ENCODE peak calls at places on chromosomes 12 and 14, in seven cellular contexts. X is fibroblast of the aortic adventitia, F is PC-9, H is fibroblast of mammary gland, R is upper lobe of left lung, U is AG04450, Q is Peyer's patch. E is an unnamed sample.

GRCh38 chr12:121990692-121991603 is 30.7 kb upstream of the BCL7A start:
- DNase-seq in Q (no peak), X (no peak), U (no peak), R (no peak), H (peak; percentile 51), F (no peak), E (no peak)

GRCh38 chr12:25829192-25829591 is 129.3 kb upstream of the RASSF8 start:
- DNase-seq in X (peak; percentile 100), F (peak; percentile 95), R (no peak), Q (no peak), U (peak; percentile 91), H (peak; percentile 98), E (no peak)

GRCh38 chr14:97306785-97307246 is 509.6 kb downstream of the VRK1 start:
- DNase-seq in F (no peak), U (no peak), X (no peak), Q (no peak), R (no peak), H (no peak), E (no peak)

GRCh38 chr12:117567644-117568043 is 206.2 kb upstream of the NOS1 start:
- DNase-seq in H (no peak), X (no peak), R (no peak), F (no peak), Q (no peak), U (no peak), E (no peak)

GRCh38 chr14:64758711-64759554 is 54.7 kb downstream of the PLEKHG3 start:
- DNase-seq in R (no peak), Q (no peak), U (peak; percentile 93), F (peak; percentile 85), H (peak; percentile 86), X (peak; percentile 95), E (no peak)

GRCh38 chr12:981176-981828 is 9.7 kb upstream of the ERC1 start:
- DNase-seq in H (peak; percentile 13), Q (no peak), F (peak; percentile 87), X (no peak), U (no peak), R (no peak), E (no peak)

GRCh38 chr14:62081012-62081612 is 318.9 kb downstream of the SNAPC1 start:
- DNase-seq in R (peak; percentile 6), F (no peak), U (no peak), H (no peak), X (no peak), Q (peak; percentile 68), E (no peak)

GRCh38 chr14:73058923-73059311 is 583 bp downstream of the RBM25 start:
- DNase-seq in H (peak; percentile 30), Q (no peak), R (no peak), U (no peak), X (no peak), F (no peak), E (no peak)

GRCh38 chr12:57240069-57240921 is 10.7 kb downstream of the STAC3 start:
- DNase-seq in X (peak; percentile 60), U (no peak), Q (peak; percentile 88), R (peak; percentile 89), F (no peak), H (peak; percentile 47), E (peak; percentile 48)

GRCh38 chr14:50045837-50046236 is 70.5 kb downstream of the VCPKMT start:
- DNase-seq in U (no peak), Q (no peak), F (no peak), H (no peak), X (no peak), R (no peak), E (no peak)

GRCh38 chr12:64102339-64102738 is 119.8 kb downstream of the KICS2 start:
- DNase-seq in U (no peak), H (peak; percentile 87), R (no peak), X (no peak), Q (no peak), F (no peak), E (no peak)

GRCh38 chr12:105698047-105698446 is 367.6 kb downstream of the C12orf75 start:
- DNase-seq in Q (no peak), H (no peak), U (no peak), F (no peak), R (no peak), X (no peak), E (no peak)

GRCh38 chr12:5560242-5560641 is 128.3 kb downstream of the NTF3 start:
- DNase-seq in X (no peak), R (no peak), H (no peak), Q (no peak), F (no peak), U (no peak), E (no peak)

GRCh38 chr12:5556946-5557673 is 125.2 kb downstream of the NTF3 start:
- DNase-seq in H (no peak), Q (no peak), X (no peak), R (no peak), F (no peak), U (no peak), E (no peak)

GRCh38 chr12:5557906-5558305 is 126.0 kb downstream of the NTF3 start:
- DNase-seq in F (no peak), H (no peak), U (no peak), X (no peak), R (no peak), Q (no peak), E (no peak)

GRCh38 chr12:5554711-5555110 is 122.8 kb downstream of the NTF3 start:
- DNase-seq in F (no peak), U (no peak), H (no peak), X (no peak), Q (no peak), R (no peak), E (no peak)

GRCh38 chr12:5556033-5556614 is 124.2 kb downstream of the NTF3 start:
- DNase-seq in F (no peak), X (no peak), U (no peak), R (no peak), H (no peak), Q (peak; percentile 55), E (no peak)
- TF ChIP-seq CTCF in F (peak; percentile 63), X (no peak), U (peak; percentile 36), R (no peak), H (peak; percentile 8), Q (no peak), E (no peak)

GRCh38 chr14:68795602-68796417 is 2.9 kb upstream of the ZFP36L1 start:
- DNase-seq in F (peak; percentile 72), R (peak; percentile 95), X (peak; percentile 86), H (peak; percentile 65), Q (peak; percentile 92), U (no peak), E (peak; percentile 80)
- TF ChIP-seq CTCF in F (peak; percentile 82), R (peak; percentile 98), X (peak; percentile 74), H (peak; percentile 35), Q (peak; percentile 86), U (peak; percentile 67), E (peak; percentile 68)

DNA sequence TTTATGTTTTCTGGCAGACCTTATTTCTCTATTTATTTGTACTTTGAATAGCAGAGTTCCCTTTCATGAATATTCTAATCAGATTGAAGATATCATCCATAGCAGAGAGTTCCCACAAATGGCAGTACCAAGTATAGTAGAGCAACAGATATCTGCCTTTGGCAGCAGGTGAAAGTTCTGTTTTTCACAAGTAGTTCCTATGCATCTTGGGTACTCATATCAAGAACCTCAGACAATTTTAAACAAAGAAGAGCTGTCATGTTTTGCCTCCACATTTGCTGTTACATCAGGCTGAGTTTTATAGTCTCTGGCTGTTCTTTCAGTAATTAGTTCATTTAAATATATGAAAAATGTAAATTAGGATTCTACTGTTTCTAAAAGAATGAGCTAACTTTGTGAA is 252.0 kb downstream of the KCNC2 start:
- DNase-seq in H (no peak), F (no peak), R (no peak), U (no peak), X (no peak), Q (no peak), E (no peak)
- TF ChIP-seq CTCF in H (no peak), F (no peak), R (no peak), U (no peak), X (no peak), Q (no peak), E (no peak)

GRCh38 chr12:124721501-124722154 is 142.0 kb downstream of the SCARB1 start:
- DNase-seq in Q (no peak), X (no peak), R (no peak), H (no peak), U (no peak), F (no peak), E (no peak)

GRCh38 chr12:124718052-124718451 is 145.6 kb downstream of the SCARB1 start:
- DNase-seq in H (no peak), R (no peak), U (no peak), Q (no peak), X (no peak), F (no peak), E (no peak)

GRCh38 chr12:124720687-124721500 is 142.8 kb downstream of the SCARB1 start:
- DNase-seq in X (peak; percentile 87), Q (no peak), R (no peak), U (no peak), F (no peak), H (peak; percentile 91), E (no peak)

GRCh38 chr12:124718458-124718857 is 145.2 kb downstream of the SCARB1 start:
- DNase-seq in H (no peak), X (no peak), F (no peak), R (no peak), Q (no peak), U (no peak), E (no peak)

DNA sequence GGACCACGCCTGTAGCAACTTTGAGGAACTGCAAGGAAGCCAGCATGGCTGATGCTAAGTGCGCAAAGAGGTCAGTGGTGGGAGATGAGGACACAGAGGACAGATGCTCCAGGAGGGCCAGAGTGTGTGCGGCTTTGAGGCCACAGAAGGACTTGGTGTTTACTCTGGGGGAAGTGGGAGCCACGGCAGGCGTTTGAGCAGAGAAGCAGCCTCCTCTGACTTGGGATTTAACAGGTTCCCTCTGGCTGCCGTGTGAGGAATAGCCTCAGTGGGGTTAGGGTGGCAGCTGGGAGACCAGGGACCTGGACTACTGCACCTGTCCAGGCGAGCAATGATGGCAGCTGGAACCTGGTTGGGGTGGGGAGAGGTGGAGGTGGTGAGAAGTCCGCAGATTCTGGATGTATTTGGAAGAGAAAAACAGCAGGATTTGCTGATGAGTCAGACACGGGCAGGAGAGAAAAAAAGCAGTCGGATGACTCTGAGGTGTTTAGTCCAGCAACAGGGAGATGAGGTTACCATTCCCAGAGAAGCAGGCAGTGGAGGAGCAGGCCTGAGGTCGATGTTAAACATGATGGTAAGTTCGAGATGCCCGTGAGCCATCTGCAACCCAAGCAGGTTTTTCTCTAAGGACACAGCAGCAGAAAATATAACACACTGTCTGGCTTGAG is 143.5 kb downstream of the SCARB1 start:
- DNase-seq in F (peak; percentile 81), H (peak; percentile 88), Q (no peak), U (no peak), R (no peak), X (peak; percentile 81), E (no peak)
- TF ChIP-seq CTCF in F (peak; percentile 25), H (peak; percentile 44), Q (no peak), U (peak; percentile 43), R (peak; percentile 33), X (peak; percentile 52), E (no peak)

E was measured in natural killer cell.